ENCODE peak calls at places on chromosome 15, in five cellular contexts. O is cardiac muscle cell, B is heart right ventricle, E is AG04450, L is ovary. J is an unnamed sample.

GRCh38 chr15:20349774-20350498 is 191.7 kb downstream of the GOLGA6L6 start:
- DNase-seq in O (no peak), B (no peak), E (no peak), L (no peak), J (no peak)

GRCh38 chr15:94352940-94353820 is 121.8 kb downstream of the MCTP2 start:
- DNase-seq in O (peak; percentile 40), B (no peak), E (no peak), L (no peak), J (no peak)

GRCh38 chr15:52527898-52528464 is 699 bp downstream of the MYO5A start:
- DNase-seq in O (peak; percentile 25), B (peak; percentile 10), E (no peak), L (peak; percentile 33), J (peak; percentile 41)

GRCh38 chr15:34436956-34437442 is 609 bp downstream of the GOLGA8A start:
- DNase-seq in O (peak; percentile 25), B (peak; percentile 19), E (no peak), L (peak; percentile 62), J (no peak)

GRCh38 chr15:75693501-75694240 is 19.0 kb downstream of the CSPG4 start:
- DNase-seq in O (peak; percentile 72), B (no peak), E (no peak), L (no peak), J (no peak)

GRCh38 chr15:48112242-48112641 is 8.5 kb upstream of the SLC24A5 start:
- DNase-seq in O (peak; percentile 29), B (no peak), E (no peak), L (no peak), J (peak; percentile 23)

GRCh38 chr15:28904023-28904422 is 18.2 kb downstream of the APBA2 start:
- DNase-seq in O (no peak), B (no peak), E (no peak), L (no peak), J (no peak)

GRCh38 chr15:63402498-63403253 is 21.0 kb upstream of the CA12 start:
- DNase-seq in O (peak; percentile 63), B (no peak), E (no peak), L (no peak), J (no peak)

GRCh38 chr15:31241888-31242287 is 84.7 kb upstream of the KLF13 start:
- DNase-seq in O (no peak), B (no peak), E (no peak), L (no peak), J (no peak)

GRCh38 chr15:98518823-98519561 is 129.3 kb upstream of the IGF1R start:
- DNase-seq in O (peak; percentile 85), B (peak; percentile 59), E (peak; percentile 52), L (peak; percentile 68), J (peak; percentile 59)

GRCh38 chr15:63449711-63450110 is 54.7 kb upstream of the USP3 start:
- DNase-seq in O (peak; percentile 15), B (no peak), E (no peak), L (no peak), J (no peak)

GRCh38 chr15:74620636-74621545 is 5.3 kb downstream of the CLK3 start:
- DNase-seq in O (peak; percentile 73), B (peak; percentile 61), E (no peak), L (no peak), J (peak; percentile 85)

GRCh38 chr15:58357529-58358476 is 74.0 kb upstream of the LIPC start:
- DNase-seq in O (peak; percentile 52), B (no peak), E (no peak), L (no peak), J (no peak)

DNA sequence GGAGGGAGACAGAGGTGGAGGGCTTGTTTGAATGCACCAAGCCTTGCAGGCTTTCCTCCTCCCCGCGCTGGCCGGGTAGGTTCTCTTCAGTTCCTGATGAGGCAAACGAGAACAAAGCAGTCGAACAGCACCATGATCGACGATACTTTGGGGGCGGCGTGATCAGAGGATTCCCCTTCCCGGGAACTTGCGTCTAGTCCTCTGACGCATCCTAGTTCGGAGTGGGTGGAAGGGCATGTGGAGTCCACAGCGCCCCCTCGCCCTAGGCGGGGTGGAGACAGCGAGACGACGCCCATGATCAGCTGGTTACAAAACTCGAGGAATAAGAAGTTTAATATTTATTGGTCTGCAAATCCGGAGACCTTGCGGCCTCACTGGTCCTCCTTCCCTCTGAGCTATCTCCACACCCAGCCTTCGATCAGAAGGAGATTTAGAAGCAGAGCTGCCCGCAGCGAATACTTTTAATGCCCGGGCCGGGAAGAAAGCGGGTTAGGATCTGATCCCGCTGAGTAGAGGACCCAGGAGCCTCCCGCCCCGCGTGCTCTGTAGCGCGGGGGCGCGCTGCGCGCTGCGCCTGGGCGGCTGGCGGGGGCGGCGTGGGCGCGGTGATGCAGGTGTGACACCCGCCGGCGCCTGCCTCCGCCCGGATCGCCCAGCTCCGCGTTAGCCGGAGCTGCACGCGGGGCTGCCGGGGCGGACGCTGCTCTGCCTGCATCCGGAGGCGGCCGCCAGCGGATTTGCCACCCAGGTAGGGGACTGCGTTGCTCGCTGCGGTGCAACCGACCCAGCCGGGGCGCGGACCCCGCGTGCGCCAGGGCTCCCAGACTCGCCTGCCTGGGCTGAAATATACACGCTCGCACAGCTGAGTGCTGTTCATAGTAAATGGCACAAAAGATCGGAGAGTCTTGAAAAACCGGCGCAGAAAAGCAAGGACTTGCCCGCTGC is at the start of gene SV2B:
- DNase-seq in O (peak; percentile 38), B (peak; percentile 38), E (no peak), L (no peak), J (peak; percentile 57)
- TF ChIP-seq CTCF in O (peak; percentile 18), B (peak; percentile 41), E (no peak), L (no peak), J (no peak)

GRCh38 chr15:89305395-89305794 is 29.2 kb downstream of the POLG start:
- DNase-seq in O (no peak), B (no peak), E (no peak), L (no peak), J (no peak)

GRCh38 chr15:89307791-89308190 is 26.8 kb downstream of the POLG start:
- DNase-seq in O (no peak), B (no peak), E (peak; percentile 33), L (no peak), J (no peak)

GRCh38 chr15:89303986-89304385 is 30.6 kb downstream of the POLG start:
- DNase-seq in O (no peak), B (no peak), E (no peak), L (no peak), J (no peak)

GRCh38 chr15:89301304-89302089 is 33.1 kb downstream of the POLG start:
- DNase-seq in O (no peak), B (no peak), E (no peak), L (no peak), J (no peak)

DNA sequence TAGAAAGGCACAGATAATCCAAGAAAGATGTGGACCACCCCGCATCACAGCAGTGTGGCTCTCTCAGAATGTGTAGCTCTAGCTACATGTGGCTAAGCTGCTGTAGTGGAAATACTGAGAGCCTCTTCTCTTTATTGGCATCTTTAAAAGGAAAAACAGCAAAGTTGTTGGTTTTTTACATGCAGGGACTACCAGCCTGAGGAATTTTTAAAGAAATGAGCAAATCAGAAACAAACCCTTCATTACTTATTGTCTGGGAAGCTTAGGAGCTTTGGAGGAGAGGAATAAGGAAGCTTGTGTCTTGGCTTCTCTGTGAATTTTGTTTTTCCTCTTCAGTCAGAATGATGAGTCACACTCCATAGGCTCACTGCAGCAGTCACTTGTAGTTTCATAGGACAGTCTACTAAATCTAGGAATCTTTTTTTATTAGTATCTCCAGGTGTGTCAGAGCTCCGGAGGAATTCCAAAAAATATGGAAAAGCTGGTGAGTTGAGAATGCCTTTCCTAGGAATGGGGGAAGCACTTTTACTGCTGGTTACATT is 27.5 kb downstream of the POLG start:
- DNase-seq in O (peak; percentile 26), B (no peak), E (no peak), L (no peak), J (no peak)
- H3K4me3 ChIP-seq in O (no peak overlapping the region), B (no peak overlapping the region), E (no peak overlapping the region), L (no peak overlapping the region), J (no peak overlapping the region)

DNA sequence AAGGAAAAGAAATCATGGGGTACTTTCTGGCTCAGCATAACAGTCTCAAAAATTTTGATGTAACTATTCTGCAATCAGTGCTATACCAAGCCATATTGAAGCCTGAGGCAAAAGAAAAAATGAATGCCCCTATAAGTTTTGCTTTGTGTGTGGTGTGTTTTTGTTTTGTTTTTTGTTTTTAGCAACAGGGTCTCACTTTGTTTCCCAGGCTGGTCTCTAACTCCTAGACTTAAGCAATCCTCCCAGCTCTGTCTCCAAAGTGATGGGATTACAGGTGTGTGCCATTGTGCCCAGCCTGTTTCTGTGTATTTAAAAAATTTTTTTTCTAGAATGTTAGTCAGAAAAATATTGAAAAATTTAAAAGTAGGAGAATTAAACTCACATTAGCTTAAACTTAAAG is 93.2 kb downstream of the ZNF280D start:
- DNase-seq in O (no peak), B (no peak), E (no peak), L (no peak), J (no peak)
- TF ChIP-seq CTCF in O (no peak), B (no peak), E (no peak), L (no peak), J (no peak)

GRCh38 chr15:36960179-36960946 is 140.0 kb downstream of the MEIS2 start:
- DNase-seq in O (no peak), B (no peak), E (no peak), L (no peak), J (no peak)

GRCh38 chr15:36959746-36960145 is 140.6 kb downstream of the MEIS2 start:
- DNase-seq in O (no peak), B (no peak), E (no peak), L (no peak), J (no peak)

GRCh38 chr15:36958611-36959010 is 141.7 kb downstream of the MEIS2 start:
- DNase-seq in O (no peak), B (no peak), E (no peak), L (no peak), J (no peak)

GRCh38 chr15:36961956-36962355 is 138.4 kb downstream of the MEIS2 start:
- DNase-seq in O (no peak), B (no peak), E (no peak), L (no peak), J (no peak)

DNA sequence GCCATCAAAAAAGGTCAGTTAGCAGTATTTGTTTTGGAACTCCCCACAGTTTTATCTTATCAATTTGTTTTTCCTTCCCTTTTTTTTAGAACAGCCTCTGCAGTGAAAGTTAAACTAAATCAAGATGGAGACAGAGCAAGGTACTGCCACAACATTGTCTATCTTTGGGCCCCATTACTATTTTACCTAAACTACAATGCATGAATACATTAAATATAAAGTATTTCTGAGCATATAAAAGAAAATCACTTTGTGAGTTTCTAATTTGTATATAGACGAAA is 139.5 kb downstream of the MEIS2 start:
- DNase-seq in O (no peak), B (no peak), E (no peak), L (no peak), J (no peak)
- H3K4me3 ChIP-seq in O (no peak overlapping the region), B (no peak overlapping the region), E (no peak overlapping the region), L (no peak overlapping the region), J (no peak overlapping the region)

DNA sequence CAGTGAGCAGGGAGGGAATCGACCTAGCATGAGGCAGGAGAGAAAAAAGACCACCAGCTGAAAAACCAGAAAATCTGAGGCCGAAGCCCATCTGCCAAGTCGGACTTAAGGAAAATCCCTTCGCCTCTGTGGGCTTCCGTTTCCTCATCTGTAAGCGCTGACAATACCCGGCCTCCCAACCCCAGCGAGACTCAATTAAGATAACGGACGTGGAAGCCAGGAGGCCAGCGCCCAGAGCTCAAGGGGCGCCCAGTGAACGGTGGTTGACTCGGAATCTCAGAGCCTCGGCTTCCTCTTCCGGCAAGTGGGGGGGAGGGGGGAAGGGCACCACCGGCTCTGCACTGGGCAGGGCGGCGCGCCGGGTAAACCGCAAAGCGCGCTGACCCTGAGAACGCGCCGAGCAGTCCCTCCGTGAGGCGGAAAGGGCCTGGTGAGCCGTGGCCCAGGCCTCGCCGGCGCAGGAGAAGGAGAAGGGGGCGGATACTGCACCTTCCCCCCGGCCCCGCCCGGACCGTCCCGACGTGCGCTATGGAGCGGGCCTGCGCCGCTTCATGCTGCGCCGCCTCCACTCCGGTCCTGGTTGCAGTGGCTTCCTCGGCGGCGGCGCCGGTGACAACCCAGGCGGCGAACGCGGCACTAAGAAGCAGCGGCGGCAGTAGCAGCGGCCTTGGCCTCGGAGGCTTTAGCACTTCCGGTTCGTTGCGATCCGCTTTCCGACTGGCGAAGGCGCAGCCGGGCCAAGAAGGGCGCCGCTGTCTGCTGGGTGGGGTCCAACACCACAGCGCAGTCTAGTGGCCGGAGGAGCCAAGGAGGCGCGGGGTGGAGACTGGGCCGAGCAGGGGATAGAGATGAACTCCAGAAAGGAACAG is at the start of gene DPP8:
- DNase-seq in O (peak; percentile 96), B (peak; percentile 93), E (peak; percentile 81), L (peak; percentile 94), J (peak; percentile 93)
- TF ChIP-seq CTCF in O (peak; percentile 96), B (peak; percentile 97), E (peak; percentile 96), L (peak; percentile 87), J (peak; percentile 86)